ENCODE peak calls at places on chromosomes 12 and 14, in seven cellular contexts. D, F, G, C, A, O and I are unnamed samples.

GRCh38 chr12:50453872-50454271 is 50.9 kb upstream of the DIP2B start:
- DNase-seq in O (no peak), C (no peak), D (no peak), F (no peak), A (no peak), G (peak; percentile 14), I (no peak)

GRCh38 chr12:27554421-27555186 is 30.6 kb downstream of the PPFIBP1 start:
- DNase-seq in F (peak; percentile 76), C (no peak), G (peak; percentile 74), D (no peak), A (no peak), O (no peak), I (no peak)

GRCh38 chr14:69572634-69573135 is 2.0 kb downstream of the CCDC177 start:
- DNase-seq in D (no peak), F (no peak), G (no peak), C (no peak), O (no peak), A (no peak), I (no peak)

GRCh38 chr12:57092876-57093411 is 4.0 kb downstream of the NAB2 start:
- DNase-seq in O (no peak), D (no peak), A (no peak), F (no peak), C (no peak), G (no peak), I (no peak)

GRCh38 chr14:65184032-65184764 is 81.9 kb upstream of the MAX start:
- DNase-seq in F (no peak), D (no peak), A (no peak), O (no peak), C (no peak), G (peak; percentile 32), I (no peak)

GRCh38 chr14:91258021-91258618 is 13.6 kb upstream of the GPR68 start:
- DNase-seq in D (no peak), A (no peak), F (peak; percentile 85), C (no peak), O (no peak), G (peak; percentile 24), I (no peak)

GRCh38 chr14:104082807-104083206 is 2.7 kb upstream of the ASPG start:
- DNase-seq in D (no peak), C (no peak), G (no peak), O (no peak), A (no peak), F (no peak), I (no peak)

GRCh38 chr12:47813491-47814196 is 6.1 kb downstream of the HDAC7 start:
- DNase-seq in O (peak; percentile 47), F (no peak), C (peak; percentile 91), D (no peak), G (peak; percentile 38), A (no peak), I (peak; percentile 54)

GRCh38 chr12:124032265-124032886 is 59.4 kb downstream of the ZNF664 start:
- DNase-seq in D (no peak), A (peak; percentile 73), C (peak; percentile 75), O (peak; percentile 66), G (peak; percentile 82), F (no peak), I (peak; percentile 27)

GRCh38 chr12:14843425-14843887 is at the start of gene ART4:
- DNase-seq in C (no peak), A (no peak), O (no peak), F (no peak), G (no peak), D (no peak), I (no peak)

GRCh38 chr14:106790189-106791036 is 1264.0 kb downstream of the TMEM121 start:
- DNase-seq in C (peak; percentile 72), F (no peak), D (peak; percentile 68), O (peak; percentile 35), A (peak; percentile 92), G (no peak), I (peak; percentile 30)

GRCh38 chr12:95204141-95204866 is 13.0 kb downstream of the FGD6 start:
- DNase-seq in G (peak; percentile 84), O (peak; percentile 32), D (no peak), F (no peak), C (peak; percentile 66), A (peak; percentile 94), I (no peak)

GRCh38 chr12:45914090-45914489 is 76.3 kb downstream of the SCAF11 start:
- DNase-seq in G (peak; percentile 88), O (no peak), A (no peak), C (peak; percentile 30), F (peak; percentile 51), D (no peak), I (no peak)

GRCh38 chr12:99059824-99060526 is 414.9 kb downstream of the APAF1 start:
- DNase-seq in O (peak; percentile 86), F (peak; percentile 15), D (no peak), A (no peak), G (no peak), C (no peak), I (no peak)

GRCh38 chr14:73233564-73233963 is 3.7 kb upstream of the PAPLN start:
- DNase-seq in C (no peak), G (no peak), D (no peak), A (no peak), O (no peak), F (no peak), I (no peak)

GRCh38 chr14:22333408-22334274 is 255.4 kb downstream of the DAD1 start:
- DNase-seq in G (peak; percentile 31), D (no peak), O (no peak), C (peak; percentile 32), F (peak; percentile 8), A (peak; percentile 54), I (no peak)

GRCh38 chr14:31880935-31881334 is 196.2 kb upstream of the ARHGAP5 start:
- DNase-seq in O (no peak), D (no peak), F (peak; percentile 64), A (peak; percentile 14), C (no peak), G (peak; percentile 94), I (no peak)

GRCh38 chr14:71776463-71777359 is 155.5 kb upstream of the RGS6 start:
- DNase-seq in D (no peak), O (no peak), A (no peak), F (no peak), G (no peak), C (no peak), I (no peak)

GRCh38 chr12:118237053-118237665 is 101.2 kb downstream of the PEBP1 start:
- DNase-seq in A (no peak), C (peak; percentile 83), D (no peak), F (no peak), O (no peak), G (no peak), I (peak; percentile 52)

GRCh38 chr14:78933948-78934524 is 763.9 kb downstream of the NRXN3 start:
- DNase-seq in F (no peak), A (peak; percentile 5), O (peak; percentile 45), C (peak; percentile 31), D (no peak), G (peak; percentile 45), I (peak; percentile 4)

GRCh38 chr14:68937790-68938514 is 41.1 kb downstream of the ACTN1 start:
- DNase-seq in A (peak; percentile 74), C (no peak), O (peak; percentile 84), G (no peak), F (no peak), D (no peak), I (no peak)

GRCh38 chr12:55515696-55516095 is 23.5 kb downstream of the OR6C68 start:
- DNase-seq in F (no peak), G (no peak), D (no peak), A (no peak), O (no peak), C (peak; percentile 5), I (no peak)

GRCh38 chr12:120361506-120362208 is 7.3 kb downstream of the MSI1 start:
- DNase-seq in A (no peak), C (no peak), D (no peak), O (peak; percentile 94), G (peak; percentile 85), F (peak; percentile 24), I (no peak)

GRCh38 chr12:117018276-117018675 is 80.9 kb downstream of the TESC start:
- DNase-seq in F (no peak), A (no peak), C (no peak), D (no peak), O (no peak), G (no peak), I (no peak)

GRCh38 chr12:11650697-11651281 is 1.3 kb downstream of the ETV6 start:
- DNase-seq in F (no peak), O (peak; percentile 39), G (peak; percentile 53), D (no peak), A (no peak), C (peak; percentile 78), I (peak; percentile 35)

GRCh38 chr14:42110167-42110566 is 503.5 kb downstream of the LRFN5 start:
- DNase-seq in O (peak; percentile 10), G (peak; percentile 83), C (peak; percentile 42), D (no peak), A (no peak), F (peak; percentile 13), I (peak; percentile 4)

GRCh38 chr14:23910876-23911210 is 42.7 kb upstream of the DHRS4 start:
- DNase-seq in A (no peak), G (no peak), D (no peak), F (no peak), O (no peak), C (no peak), I (no peak)

GRCh38 chr14:98946995-98947394 is 325.0 kb downstream of the BCL11B start:
- DNase-seq in F (no peak), A (no peak), O (no peak), D (no peak), C (no peak), G (no peak), I (no peak)